ENCODE peak calls at places on chromosomes 11 and 22, in eight cellular contexts. One of them, this sample, is unnamed.

GRCh38 chr11:120316880-120317688 is 8.0 kb upstream of the TLCD5 start:
- DNase-seq in foreskin fibroblast: no peak
- DNase-seq in endodermal cell: peak; percentile 84
- DNase-seq in brain microvascular endothelial cell: no peak
- DNase-seq in epithelial cell of esophagus: peak; percentile 98
- DNase-seq in RWPE1: peak; percentile 93
- DNase-seq in fibroblast of mammary gland: peak; percentile 74
- DNase-seq in thoracic aorta: no peak
- DNase-seq in this sample: no peak

GRCh38 chr11:15889972-15890371 is 466.4 kb downstream of the SOX6 start:
- DNase-seq in foreskin fibroblast: no peak
- DNase-seq in endodermal cell: no peak
- DNase-seq in brain microvascular endothelial cell: peak; percentile 52
- DNase-seq in epithelial cell of esophagus: no peak
- DNase-seq in RWPE1: no peak
- DNase-seq in fibroblast of mammary gland: no peak
- DNase-seq in thoracic aorta: no peak
- DNase-seq in this sample: no peak

GRCh38 chr11:110362916-110363574 is 66.6 kb upstream of the RDX start:
- DNase-seq in foreskin fibroblast: no peak
- DNase-seq in endodermal cell: peak; percentile 58
- DNase-seq in brain microvascular endothelial cell: peak; percentile 3
- DNase-seq in epithelial cell of esophagus: peak; percentile 27
- DNase-seq in RWPE1: no peak
- DNase-seq in fibroblast of mammary gland: no peak
- DNase-seq in thoracic aorta: no peak
- DNase-seq in this sample: no peak

GRCh38 chr22:45585437-45585755 is 82.7 kb downstream of the FBLN1 start:
- DNase-seq in foreskin fibroblast: no peak
- DNase-seq in endodermal cell: no peak
- DNase-seq in brain microvascular endothelial cell: peak; percentile 20
- DNase-seq in epithelial cell of esophagus: no peak
- DNase-seq in RWPE1: no peak
- DNase-seq in fibroblast of mammary gland: peak; percentile 91
- DNase-seq in thoracic aorta: no peak
- DNase-seq in this sample: no peak

GRCh38 chr22:38272373-38273134 is at the start of gene TMEM184B:
- DNase-seq in foreskin fibroblast: peak; percentile 62
- DNase-seq in endodermal cell: peak; percentile 89
- DNase-seq in brain microvascular endothelial cell: no peak
- DNase-seq in epithelial cell of esophagus: peak; percentile 72
- DNase-seq in RWPE1: peak; percentile 84
- DNase-seq in fibroblast of mammary gland: peak; percentile 56
- DNase-seq in thoracic aorta: no peak
- DNase-seq in this sample: peak; percentile 77

GRCh38 chr11:26841818-26842457 is 120.1 kb upstream of the SLC5A12 start:
- DNase-seq in foreskin fibroblast: peak; percentile 76
- DNase-seq in endodermal cell: no peak
- DNase-seq in brain microvascular endothelial cell: peak; percentile 33
- DNase-seq in epithelial cell of esophagus: peak; percentile 16
- DNase-seq in RWPE1: no peak
- DNase-seq in fibroblast of mammary gland: peak; percentile 76
- DNase-seq in thoracic aorta: peak; percentile 16
- DNase-seq in this sample: no peak

GRCh38 chr22:50206599-50206998 is 5.8 kb downstream of the SELENOO start:
- DNase-seq in foreskin fibroblast: peak; percentile 62
- DNase-seq in endodermal cell: peak; percentile 91
- DNase-seq in brain microvascular endothelial cell: peak; percentile 28
- DNase-seq in epithelial cell of esophagus: peak; percentile 35
- DNase-seq in RWPE1: no peak
- DNase-seq in fibroblast of mammary gland: peak; percentile 76
- DNase-seq in thoracic aorta: no peak
- DNase-seq in this sample: no peak

GRCh38 chr11:78645226-78646202 is 70.8 kb upstream of the NARS2 start:
- DNase-seq in foreskin fibroblast: peak; percentile 44
- DNase-seq in endodermal cell: peak; percentile 97
- DNase-seq in brain microvascular endothelial cell: peak; percentile 54
- DNase-seq in epithelial cell of esophagus: peak; percentile 87
- DNase-seq in RWPE1: peak; percentile 71
- DNase-seq in fibroblast of mammary gland: peak; percentile 70
- DNase-seq in thoracic aorta: no peak
- DNase-seq in this sample: peak; percentile 72

GRCh38 chr11:75311858-75312288 is 39.6 kb downstream of the ARRB1 start:
- DNase-seq in foreskin fibroblast: no peak
- DNase-seq in endodermal cell: no peak
- DNase-seq in brain microvascular endothelial cell: peak; percentile 70
- DNase-seq in epithelial cell of esophagus: no peak
- DNase-seq in RWPE1: no peak
- DNase-seq in fibroblast of mammary gland: peak; percentile 83
- DNase-seq in thoracic aorta: peak; percentile 28
- DNase-seq in this sample: no peak

GRCh38 chr22:20436309-20437252 is 1.0 kb downstream of the SCARF2 start:
- DNase-seq in foreskin fibroblast: peak; percentile 53
- DNase-seq in endodermal cell: peak; percentile 78
- DNase-seq in brain microvascular endothelial cell: no peak
- DNase-seq in epithelial cell of esophagus: no peak
- DNase-seq in RWPE1: no peak
- DNase-seq in fibroblast of mammary gland: peak; percentile 41
- DNase-seq in thoracic aorta: no peak
- DNase-seq in this sample: no peak

GRCh38 chr11:8959546-8960166 is 4.6 kb downstream of the TMEM9B start:
- DNase-seq in foreskin fibroblast: peak; percentile 58
- DNase-seq in endodermal cell: peak; percentile 68
- DNase-seq in brain microvascular endothelial cell: peak; percentile 73
- DNase-seq in epithelial cell of esophagus: peak; percentile 81
- DNase-seq in RWPE1: peak; percentile 84
- DNase-seq in fibroblast of mammary gland: peak; percentile 88
- DNase-seq in thoracic aorta: no peak
- DNase-seq in this sample: peak; percentile 53

GRCh38 chr11:109140426-109140825 is 281.6 kb upstream of the C11orf87 start:
- DNase-seq in foreskin fibroblast: no peak
- DNase-seq in endodermal cell: no peak
- DNase-seq in brain microvascular endothelial cell: no peak
- DNase-seq in epithelial cell of esophagus: no peak
- DNase-seq in RWPE1: no peak
- DNase-seq in fibroblast of mammary gland: no peak
- DNase-seq in thoracic aorta: no peak
- DNase-seq in this sample: no peak

GRCh38 chr22:31836010-31836409 is 82.2 kb downstream of the DEPDC5 start:
- DNase-seq in foreskin fibroblast: no peak
- DNase-seq in endodermal cell: no peak
- DNase-seq in brain microvascular endothelial cell: no peak
- DNase-seq in epithelial cell of esophagus: no peak
- DNase-seq in RWPE1: no peak
- DNase-seq in fibroblast of mammary gland: no peak
- DNase-seq in thoracic aorta: no peak
- DNase-seq in this sample: no peak

GRCh38 chr11:114075891-114076441 is 16.5 kb downstream of the ZBTB16 start:
- DNase-seq in foreskin fibroblast: peak; percentile 84
- DNase-seq in endodermal cell: peak; percentile 89
- DNase-seq in brain microvascular endothelial cell: peak; percentile 44
- DNase-seq in epithelial cell of esophagus: peak; percentile 41
- DNase-seq in RWPE1: no peak
- DNase-seq in fibroblast of mammary gland: peak; percentile 92
- DNase-seq in thoracic aorta: no peak
- DNase-seq in this sample: peak; percentile 54

GRCh38 chr22:40335358-40335757 is 10.9 kb upstream of the ADSL start:
- DNase-seq in foreskin fibroblast: no peak
- DNase-seq in endodermal cell: no peak
- DNase-seq in brain microvascular endothelial cell: no peak
- DNase-seq in epithelial cell of esophagus: no peak
- DNase-seq in RWPE1: no peak
- DNase-seq in fibroblast of mammary gland: no peak
- DNase-seq in thoracic aorta: no peak
- DNase-seq in this sample: no peak

DNA sequence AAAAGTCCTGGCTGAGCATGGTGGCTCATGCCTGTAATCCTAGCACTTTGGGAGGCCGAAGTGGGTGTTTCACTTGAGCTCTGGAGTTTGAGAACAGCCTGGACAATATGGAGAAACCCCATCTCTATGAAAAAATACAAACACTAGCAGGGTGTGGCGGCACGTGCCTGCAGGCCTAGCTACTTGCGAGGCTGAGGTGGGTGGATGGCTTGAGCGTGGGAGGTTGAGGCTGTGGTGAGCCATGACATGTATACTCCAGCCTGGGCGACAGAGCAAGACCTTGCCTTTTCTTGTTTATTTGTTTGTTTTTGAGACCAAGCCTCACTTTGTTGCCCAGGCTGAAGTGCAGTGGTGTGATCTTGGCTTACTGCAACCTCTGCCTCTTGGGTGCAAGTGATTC is 8.1 kb upstream of the CRY2 start:
- DNase-seq in foreskin fibroblast: no peak
- DNase-seq in endodermal cell: no peak
- DNase-seq in brain microvascular endothelial cell: no peak
- DNase-seq in epithelial cell of esophagus: no peak
- DNase-seq in RWPE1: no peak
- DNase-seq in fibroblast of mammary gland: no peak
- DNase-seq in thoracic aorta: no peak
- DNase-seq in this sample: no peak
- TF ChIP-seq CTCF in foreskin fibroblast: no peak
- TF ChIP-seq CTCF in endodermal cell: no peak
- TF ChIP-seq CTCF in brain microvascular endothelial cell: no peak
- TF ChIP-seq CTCF in epithelial cell of esophagus: no peak
- TF ChIP-seq CTCF in RWPE1: no peak
- TF ChIP-seq CTCF in fibroblast of mammary gland: no peak
- TF ChIP-seq CTCF in thoracic aorta: no peak
- TF ChIP-seq CTCF in this sample: no peak

DNA sequence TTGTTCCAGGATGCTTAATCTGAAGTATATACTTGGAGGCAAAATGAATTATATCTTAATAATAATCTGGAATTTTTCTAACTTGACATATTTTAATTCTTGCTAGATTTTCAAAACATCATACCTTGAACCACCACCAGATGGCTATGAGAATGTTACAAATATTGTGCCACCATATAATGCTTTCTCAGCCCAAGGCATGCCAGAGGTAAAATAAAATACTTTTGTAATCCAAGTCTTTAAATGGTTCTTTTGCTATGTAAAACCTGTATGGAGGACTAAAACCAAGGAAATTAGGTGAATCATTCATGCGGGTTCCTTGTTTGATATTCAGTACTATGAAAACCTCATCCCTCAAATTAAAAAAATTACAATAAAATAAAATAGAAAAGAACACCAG is 14.4 kb downstream of the NAALAD2 start:
- DNase-seq in foreskin fibroblast: no peak
- DNase-seq in endodermal cell: no peak
- DNase-seq in brain microvascular endothelial cell: no peak
- DNase-seq in epithelial cell of esophagus: no peak
- DNase-seq in RWPE1: no peak
- DNase-seq in fibroblast of mammary gland: no peak
- DNase-seq in thoracic aorta: no peak
- DNase-seq in this sample: no peak
- TF ChIP-seq CTCF in foreskin fibroblast: no peak
- TF ChIP-seq CTCF in endodermal cell: peak; percentile 42
- TF ChIP-seq CTCF in brain microvascular endothelial cell: peak; percentile 13
- TF ChIP-seq CTCF in epithelial cell of esophagus: no peak
- TF ChIP-seq CTCF in RWPE1: no peak
- TF ChIP-seq CTCF in fibroblast of mammary gland: no peak
- TF ChIP-seq CTCF in thoracic aorta: no peak
- TF ChIP-seq CTCF in this sample: peak; percentile 11

GRCh38 chr11:58782066-58782465 is 50.3 kb upstream of the GLYAT start:
- DNase-seq in foreskin fibroblast: no peak
- DNase-seq in endodermal cell: no peak
- DNase-seq in brain microvascular endothelial cell: no peak
- DNase-seq in epithelial cell of esophagus: no peak
- DNase-seq in RWPE1: no peak
- DNase-seq in fibroblast of mammary gland: no peak
- DNase-seq in thoracic aorta: no peak
- DNase-seq in this sample: no peak

GRCh38 chr11:58788355-58789023 is 56.0 kb downstream of the GLYATL2 start:
- DNase-seq in foreskin fibroblast: peak; percentile 27
- DNase-seq in endodermal cell: peak; percentile 70
- DNase-seq in brain microvascular endothelial cell: peak; percentile 27
- DNase-seq in epithelial cell of esophagus: peak; percentile 93
- DNase-seq in RWPE1: peak; percentile 45
- DNase-seq in fibroblast of mammary gland: peak; percentile 77
- DNase-seq in thoracic aorta: no peak
- DNase-seq in this sample: peak; percentile 31

GRCh38 chr11:58787903-58788302 is 56.2 kb upstream of the GLYAT start:
- DNase-seq in foreskin fibroblast: peak; percentile 9
- DNase-seq in endodermal cell: no peak
- DNase-seq in brain microvascular endothelial cell: no peak
- DNase-seq in epithelial cell of esophagus: peak; percentile 93
- DNase-seq in RWPE1: peak; percentile 15
- DNase-seq in fibroblast of mammary gland: peak; percentile 78
- DNase-seq in thoracic aorta: no peak
- DNase-seq in this sample: no peak

GRCh38 chr11:58786693-58787092 is 55.0 kb upstream of the GLYAT start:
- DNase-seq in foreskin fibroblast: no peak
- DNase-seq in endodermal cell: no peak
- DNase-seq in brain microvascular endothelial cell: no peak
- DNase-seq in epithelial cell of esophagus: peak; percentile 39
- DNase-seq in RWPE1: no peak
- DNase-seq in fibroblast of mammary gland: peak; percentile 15
- DNase-seq in thoracic aorta: no peak
- DNase-seq in this sample: no peak

GRCh38 chr11:58784995-58785394 is 53.3 kb upstream of the GLYAT start:
- DNase-seq in foreskin fibroblast: no peak
- DNase-seq in endodermal cell: no peak
- DNase-seq in brain microvascular endothelial cell: no peak
- DNase-seq in epithelial cell of esophagus: no peak
- DNase-seq in RWPE1: no peak
- DNase-seq in fibroblast of mammary gland: no peak
- DNase-seq in thoracic aorta: no peak
- DNase-seq in this sample: no peak
- TF ChIP-seq CTCF in foreskin fibroblast: no peak
- TF ChIP-seq CTCF in endodermal cell: peak; percentile 16
- TF ChIP-seq CTCF in brain microvascular endothelial cell: peak; percentile 9
- TF ChIP-seq CTCF in epithelial cell of esophagus: peak; percentile 27
- TF ChIP-seq CTCF in RWPE1: no peak
- TF ChIP-seq CTCF in fibroblast of mammary gland: peak; percentile 28
- TF ChIP-seq CTCF in thoracic aorta: no peak
- TF ChIP-seq CTCF in this sample: no peak

GRCh38 chr11:17865765-17866428 is 131.3 kb downstream of the KCNC1 start:
- DNase-seq in foreskin fibroblast: no peak
- DNase-seq in endodermal cell: no peak
- DNase-seq in brain microvascular endothelial cell: no peak
- DNase-seq in epithelial cell of esophagus: peak; percentile 54
- DNase-seq in RWPE1: no peak
- DNase-seq in fibroblast of mammary gland: peak; percentile 30
- DNase-seq in thoracic aorta: no peak
- DNase-seq in this sample: no peak

GRCh38 chr11:17859552-17859951 is 125.0 kb downstream of the KCNC1 start:
- DNase-seq in foreskin fibroblast: no peak
- DNase-seq in endodermal cell: no peak
- DNase-seq in brain microvascular endothelial cell: no peak
- DNase-seq in epithelial cell of esophagus: no peak
- DNase-seq in RWPE1: no peak
- DNase-seq in fibroblast of mammary gland: no peak
- DNase-seq in thoracic aorta: no peak
- DNase-seq in this sample: no peak

GRCh38 chr11:17861036-17861755 is 126.6 kb downstream of the KCNC1 start:
- DNase-seq in foreskin fibroblast: no peak
- DNase-seq in endodermal cell: no peak
- DNase-seq in brain microvascular endothelial cell: no peak
- DNase-seq in epithelial cell of esophagus: no peak
- DNase-seq in RWPE1: no peak
- DNase-seq in fibroblast of mammary gland: peak; percentile 67
- DNase-seq in thoracic aorta: no peak
- DNase-seq in this sample: no peak

GRCh38 chr11:17867346-17867745 is 132.8 kb downstream of the KCNC1 start:
- DNase-seq in foreskin fibroblast: no peak
- DNase-seq in endodermal cell: no peak
- DNase-seq in brain microvascular endothelial cell: no peak
- DNase-seq in epithelial cell of esophagus: no peak
- DNase-seq in RWPE1: no peak
- DNase-seq in fibroblast of mammary gland: no peak
- DNase-seq in thoracic aorta: no peak
- DNase-seq in this sample: no peak

GRCh38 chr11:17864478-17864941 is 129.9 kb downstream of the KCNC1 start:
- DNase-seq in foreskin fibroblast: no peak
- DNase-seq in endodermal cell: peak; percentile 83
- DNase-seq in brain microvascular endothelial cell: no peak
- DNase-seq in epithelial cell of esophagus: peak; percentile 54
- DNase-seq in RWPE1: peak; percentile 20
- DNase-seq in fibroblast of mammary gland: no peak
- DNase-seq in thoracic aorta: no peak
- DNase-seq in this sample: peak; percentile 16
- TF ChIP-seq CTCF in foreskin fibroblast: peak; percentile 28
- TF ChIP-seq CTCF in endodermal cell: peak; percentile 82
- TF ChIP-seq CTCF in brain microvascular endothelial cell: peak; percentile 75
- TF ChIP-seq CTCF in epithelial cell of esophagus: peak; percentile 83
- TF ChIP-seq CTCF in RWPE1: peak; percentile 75
- TF ChIP-seq CTCF in fibroblast of mammary gland: peak; percentile 30
- TF ChIP-seq CTCF in thoracic aorta: no peak
- TF ChIP-seq CTCF in this sample: peak; percentile 33

This sample was measured in activated CD8-positive, alpha-beta T cell treated with anti-CD3 and anti-CD28 coated beads for 36 hours.